ENCODE peak calls at places on chromosomes 13 and 19, in seven cellular contexts. O is RWPE2, G is upper lobe of left lung, I is thoracic aorta, Y is OCI-LY7, K is mammary epithelial cell, T is heart right ventricle. N is an unnamed sample.

GRCh38 chr19:32570081-32570785 is 10.8 kb upstream of the PDCD5 start:
- DNase-seq in O (no peak), G (peak; percentile 24), I (no peak), Y (peak; percentile 42), K (peak; percentile 49), T (peak; percentile 34), N (peak; percentile 58)

GRCh38 chr19:400976-401835 is 7.7 kb downstream of the C2CD4C start:
- DNase-seq in O (peak; percentile 46), G (peak; percentile 15), I (no peak), Y (no peak), K (no peak), T (no peak), N (peak; percentile 34)

GRCh38 chr13:97878421-97879375 is 74.8 kb upstream of the IPO5 start:
- DNase-seq in O (no peak), G (no peak), I (no peak), Y (no peak), K (no peak), T (no peak), N (no peak)

GRCh38 chr19:13150919-13151604 is 851 bp downstream of the IER2 start:
- DNase-seq in O (no peak), G (no peak), I (no peak), Y (peak; percentile 34), K (no peak), T (peak; percentile 53), N (peak; percentile 60)

GRCh38 chr19:44212865-44213346 is 574 bp downstream of the ZNF227 start:
- DNase-seq in O (no peak), G (no peak), I (no peak), Y (no peak), K (peak; percentile 27), T (peak; percentile 6), N (no peak)

GRCh38 chr19:2888739-2889224 is 11.9 kb upstream of the ZNF57 start:
- DNase-seq in O (peak; percentile 83), G (peak; percentile 22), I (no peak), Y (peak; percentile 91), K (peak; percentile 65), T (no peak), N (peak; percentile 62)

GRCh38 chr19:15562861-15563260 is 52.2 kb upstream of the CYP4F8 start:
- DNase-seq in O (no peak), G (no peak), I (no peak), Y (no peak), K (peak; percentile 26), T (no peak), N (no peak)

GRCh38 chr19:10670876-10671804 is 17.0 kb downstream of the ILF3 start:
- DNase-seq in O (no peak), G (no peak), I (no peak), Y (no peak), K (no peak), T (no peak), N (no peak)

GRCh38 chr13:44763604-44764311 is 187.6 kb upstream of the TSC22D1 start:
- DNase-seq in O (no peak), G (no peak), I (no peak), Y (no peak), K (peak; percentile 50), T (peak; percentile 16), N (peak; percentile 53)

GRCh38 chr13:81395368-81395767 is 1054.4 kb upstream of the SPRY2 start:
- DNase-seq in O (peak; percentile 23), G (no peak), I (no peak), Y (no peak), K (no peak), T (no peak), N (no peak)

GRCh38 chr13:40351537-40352384 is 314.7 kb downstream of the FOXO1 start:
- DNase-seq in O (no peak), G (no peak), I (no peak), Y (no peak), K (no peak), T (no peak), N (no peak)

GRCh38 chr13:110309159-110309476 is 2.0 kb downstream of the COL4A2 start:
- DNase-seq in O (no peak), G (no peak), I (no peak), Y (no peak), K (no peak), T (no peak), N (no peak)
- H3K4me3 ChIP-seq in O (peak overlapping the region; percentile 69), G (peak overlapping the region; percentile 73), I (peak overlapping the region; percentile 95), Y (no peak overlapping the region), K (peak overlapping the region; percentile 68), T (peak overlapping the region; percentile 96), N (peak overlapping the region; percentile 79)

DNA sequence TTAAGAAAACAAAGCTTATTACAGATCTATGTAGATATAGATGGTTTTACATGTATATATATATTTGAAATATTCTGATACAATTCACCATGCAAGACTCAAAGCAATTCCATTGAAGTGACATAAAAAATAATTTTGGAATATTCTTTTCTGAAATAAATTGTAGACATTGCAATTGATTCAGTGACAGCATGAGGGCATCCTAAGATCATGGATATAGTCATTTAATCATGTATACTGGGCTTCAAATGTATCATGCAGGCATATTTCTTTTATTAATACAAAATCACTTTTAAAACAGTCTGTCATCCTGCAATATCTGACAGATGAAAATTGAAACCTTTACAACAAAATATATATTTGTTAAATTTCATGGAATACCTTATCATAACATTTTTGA is 286.7 kb upstream of the SLITRK6 start:
- DNase-seq in O (no peak), G (no peak), I (no peak), Y (no peak), K (no peak), T (no peak), N (no peak)
- TF ChIP-seq CTCF in O (peak; percentile 32), G (no peak), I (no peak), Y (peak; percentile 43), K (peak; percentile 9), T (no peak), N (no peak)

GRCh38 chr13:112177889-112178288 is 110.9 kb downstream of the SOX1 start:
- DNase-seq in O (no peak), G (peak; percentile 12), I (no peak), Y (no peak), K (no peak), T (no peak), N (no peak)

GRCh38 chr13:112181336-112182051 is 114.5 kb downstream of the SOX1 start:
- DNase-seq in O (peak; percentile 31), G (peak; percentile 19), I (no peak), Y (no peak), K (no peak), T (no peak), N (no peak)

GRCh38 chr13:112179421-112179820 is 112.5 kb downstream of the SOX1 start:
- DNase-seq in O (no peak), G (no peak), I (no peak), Y (no peak), K (no peak), T (no peak), N (no peak)

GRCh38 chr13:112178769-112179168 is 111.8 kb downstream of the SOX1 start:
- DNase-seq in O (no peak), G (peak; percentile 15), I (no peak), Y (no peak), K (no peak), T (no peak), N (no peak)

GRCh38 chr13:112179995-112180394 is 113.0 kb downstream of the SOX1 start:
- DNase-seq in O (no peak), G (peak; percentile 14), I (no peak), Y (no peak), K (no peak), T (no peak), N (no peak)
- H3K27ac ChIP-seq in O (no peak overlapping the region), G (no peak overlapping the region), I (no peak overlapping the region), Y (no peak overlapping the region), K (no peak overlapping the region), T (no peak overlapping the region), N (no peak overlapping the region)

DNA sequence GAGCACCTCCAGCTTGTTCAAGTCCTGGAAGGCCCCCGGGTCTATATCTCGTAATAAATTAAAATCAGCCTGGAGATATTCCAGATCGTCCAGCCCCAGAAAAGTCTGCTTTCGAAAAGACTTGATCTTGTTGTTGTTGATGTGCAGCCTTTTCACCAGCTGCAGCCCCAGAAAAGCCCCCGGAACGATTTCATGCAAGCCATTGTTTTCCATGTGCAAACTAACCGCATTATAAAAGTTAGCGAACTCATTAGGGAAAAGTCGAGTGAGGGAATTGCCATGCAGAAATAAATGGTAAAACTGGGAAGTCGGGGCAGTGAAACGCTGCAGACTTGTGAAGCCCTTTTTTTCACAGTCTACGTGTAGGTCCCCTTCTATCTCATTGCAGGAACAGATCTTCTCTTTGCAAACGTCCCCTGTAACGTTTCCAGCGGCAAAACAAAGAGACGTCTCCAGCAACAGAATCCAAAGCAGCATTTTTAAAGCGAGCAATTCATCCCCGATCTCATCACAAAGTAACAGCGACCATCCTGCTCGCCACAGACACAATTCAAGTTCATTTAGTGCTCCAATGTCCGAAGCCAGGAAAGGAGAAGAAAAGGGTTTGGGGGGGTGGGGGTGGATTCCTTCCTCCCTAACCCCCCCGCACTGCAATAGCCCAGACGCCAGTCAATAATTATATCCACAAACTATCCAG is 1.1 kb downstream of the SLITRK1 start:
- DNase-seq in O (no peak), G (no peak), I (no peak), Y (no peak), K (no peak), T (no peak), N (no peak)
- H3K4me3 ChIP-seq in O (no peak overlapping the region), G (no peak overlapping the region), I (peak overlapping the region; percentile 66), Y (no peak overlapping the region), K (no peak overlapping the region), T (no peak overlapping the region), N (no peak overlapping the region)

GRCh38 chr19:19026299-19026971 is 6.9 kb downstream of the SUGP2 start:
- DNase-seq in O (no peak), G (peak; percentile 74), I (no peak), Y (peak; percentile 11), K (no peak), T (no peak), N (no peak)
- TF ChIP-seq CTCF in O (peak; percentile 22), G (no peak), I (no peak), Y (peak; percentile 61), K (no peak), T (no peak), N (no peak)

GRCh38 chr13:57665471-57665870 is 33.9 kb downstream of the PCDH17 start:
- DNase-seq in O (no peak), G (no peak), I (no peak), Y (no peak), K (no peak), T (no peak), N (no peak)

GRCh38 chr13:57666554-57666953 is 35.0 kb downstream of the PCDH17 start:
- DNase-seq in O (no peak), G (no peak), I (no peak), Y (no peak), K (no peak), T (no peak), N (no peak)

GRCh38 chr13:57666131-57666530 is 34.6 kb downstream of the PCDH17 start:
- DNase-seq in O (no peak), G (no peak), I (no peak), Y (no peak), K (no peak), T (no peak), N (no peak)
- H3K27ac ChIP-seq in O (no peak overlapping the region), G (no peak overlapping the region), I (no peak overlapping the region), Y (no peak overlapping the region), K (no peak overlapping the region), T (no peak overlapping the region), N (no peak overlapping the region)

GRCh38 chr19:42003506-42004294 is 9.7 kb upstream of the ATP1A3 start:
- DNase-seq in O (no peak), G (no peak), I (no peak), Y (no peak), K (no peak), T (no peak), N (no peak)
- H3K4me3 ChIP-seq in O (no peak overlapping the region), G (no peak overlapping the region), I (no peak overlapping the region), Y (no peak overlapping the region), K (no peak overlapping the region), T (no peak overlapping the region), N (no peak overlapping the region)

N was measured in Peyer's patch.